ENCODE peak calls at places on chromosomes 7 and 10, in six cellular contexts. J is sciatic nerve, Y is AG10803, Q is EL, F is M059J, M is NCI-H2081. V is an unnamed sample.

GRCh38 chr10:124061030-124061429 is 32.4 kb downstream of the CHST15 start:
- DNase-seq in Y (no peak), F (no peak), Q (no peak), J (no peak), M (no peak), V (no peak)

GRCh38 chr10:23927926-23928325 is 281.0 kb upstream of the KIAA1217 start:
- DNase-seq in F (no peak), J (no peak), Y (no peak), Q (no peak), M (no peak), V (no peak)

GRCh38 chr10:113158183-113158582 is 208.1 kb downstream of the TCF7L2 start:
- DNase-seq in F (no peak), Q (peak), J (no peak), M (no peak), Y (no peak), V (no peak)

GRCh38 chr7:36717596-36717995 is 6.7 kb downstream of the AOAH start:
- DNase-seq in M (no peak), Q (no peak), Y (no peak), F (no peak), J (no peak), V (no peak)

GRCh38 chr10:124600051-124600880 is 138.6 kb downstream of the LHPP start:
- DNase-seq in M (no peak), Y (no peak), F (no peak), Q (no peak), J (no peak), V (no peak)

GRCh38 chr10:36559990-36560389 is 565.4 kb upstream of the ANKRD30A start:
- DNase-seq in Q (no peak), J (no peak), F (no peak), M (no peak), Y (peak), V (no peak)

GRCh38 chr10:33052476-33052875 is 94.4 kb upstream of the ITGB1 start:
- DNase-seq in Y (no peak), M (peak), J (no peak), F (no peak), Q (no peak), V (peak)

GRCh38 chr7:104388222-104388621 is 59.8 kb downstream of the LHFPL3 start:
- DNase-seq in Y (no peak), J (no peak), F (no peak), Q (no peak), M (no peak), V (no peak)

GRCh38 chr7:51123322-51124021 is 193.1 kb downstream of the COBL start:
- DNase-seq in F (peak), M (no peak), Y (peak), J (no peak), Q (peak), V (no peak)

GRCh38 chr10:126104767-126105166 is 208.4 kb downstream of the FANK1 start:
- DNase-seq in F (no peak), Q (no peak), Y (peak), M (no peak), J (no peak), V (no peak)

GRCh38 chr10:36116751-36117150 is 474.7 kb upstream of the FZD8 start:
- DNase-seq in Y (no peak), J (no peak), M (no peak), Q (no peak), F (no peak), V (no peak)

GRCh38 chr7:70259497-70259896 is 661.2 kb downstream of the AUTS2 start:
- DNase-seq in J (no peak), M (no peak), Q (no peak), F (peak), Y (peak), V (no peak)

GRCh38 chr10:128013626-128014025 is 106.7 kb downstream of the PTPRE start:
- DNase-seq in Q (no peak), F (no peak), M (no peak), J (no peak), Y (no peak), V (no peak)

GRCh38 chr10:86953747-86954680 is 3.4 kb downstream of the MMRN2 start:
- DNase-seq in J (peak), F (no peak), M (no peak), Q (no peak), Y (peak), V (no peak)

GRCh38 chr7:25312968-25313367 is 84.7 kb upstream of the NPVF start:
- DNase-seq in M (no peak), F (no peak), Q (no peak), Y (no peak), J (no peak), V (no peak)

GRCh38 chr7:155201325-155202087 is 96.2 kb upstream of the INSIG1 start:
- DNase-seq in Q (no peak), J (no peak), M (no peak), Y (no peak), F (no peak), V (no peak)

GRCh38 chr10:97333601-97334369 is 744 bp downstream of the FRAT2 start:
- DNase-seq in F (peak), J (peak), M (no peak), Q (peak), Y (peak), V (no peak)

GRCh38 chr10:46517541-46517940 is 38.9 kb downstream of the GPRIN2 start:
- DNase-seq in F (no peak), Q (no peak), M (no peak), Y (no peak), J (peak), V (no peak)

GRCh38 chr10:24542314-24543270 is 181.1 kb downstream of the ARHGAP21 start:
- DNase-seq in M (no peak), F (no peak), Y (no peak), Q (no peak), J (no peak), V (no peak)

GRCh38 chr10:35574924-35575352 is 30.2 kb upstream of the GJD4 start:
- DNase-seq in M (no peak), Q (peak), Y (peak), J (peak), F (peak), V (no peak)

GRCh38 chr7:112986256-112987031 is 100.2 kb downstream of the GPR85 start:
- DNase-seq in J (no peak), M (no peak), Y (peak), F (peak), Q (peak), V (no peak)

GRCh38 chr7:47355684-47356083 is 226.2 kb downstream of the TNS3 start:
- DNase-seq in Y (no peak), F (no peak), M (no peak), Q (no peak), J (no peak), V (no peak)

GRCh38 chr7:7884855-7885254 is 83.7 kb upstream of the GLCCI1 start:
- DNase-seq in J (no peak), Q (no peak), F (peak), M (no peak), Y (peak), V (no peak)

GRCh38 chr7:124914298-124914697 is 15.3 kb downstream of the POT1 start:
- DNase-seq in J (no peak), F (no peak), Q (no peak), Y (no peak), M (no peak), V (no peak)

GRCh38 chr10:71765176-71765906 is 8.0 kb downstream of the VSIR start:
- DNase-seq in Q (peak), M (no peak), J (no peak), Y (peak), F (peak), V (no peak)

GRCh38 chr7:112362796-112363195 is 87.5 kb upstream of the IFRD1 start:
- DNase-seq in Y (peak), F (no peak), J (no peak), Q (no peak), M (no peak), V (peak)

GRCh38 chr10:20630092-20630643 is 266.9 kb downstream of the NEBL start:
- DNase-seq in J (no peak), Q (no peak), F (no peak), M (no peak), Y (peak), V (no peak)

GRCh38 chr10:43891241-43891640 is 242.6 kb upstream of the ZNF32 start:
- DNase-seq in J (no peak), F (peak), M (no peak), Y (no peak), Q (no peak), V (no peak)

GRCh38 chr10:110629680-110630191 is 14.4 kb upstream of the RBM20 start:
- DNase-seq in Q (peak), J (no peak), Y (peak), M (peak), F (no peak), V (peak)

GRCh38 chr7:158894825-158895224 is 38.5 kb downstream of the DYNC2I1 start:
- DNase-seq in J (no peak), M (no peak), F (no peak), Y (no peak), Q (no peak), V (no peak)

GRCh38 chr7:35336444-35336843 is 82.5 kb upstream of the TBX20 start:
- DNase-seq in M (no peak), Y (no peak), F (no peak), Q (no peak), J (no peak), V (no peak)

GRCh38 chr7:1639071-1639470 is 31.0 kb upstream of the ELFN1 start:
- DNase-seq in F (no peak), Y (no peak), J (no peak), M (no peak), Q (no peak), V (no peak)

GRCh38 chr10:102398172-102399020 is 2.9 kb downstream of the NFKB2 start:
- DNase-seq in J (no peak), M (no peak), Q (no peak), Y (no peak), F (no peak), V (no peak)

GRCh38 chr10:35451103-35452016 is 115.1 kb downstream of the CCNY start:
- DNase-seq in F (no peak), M (no peak), Y (no peak), Q (no peak), J (no peak), V (no peak)

GRCh38 chr10:125982256-125982948 is 86.0 kb downstream of the FANK1 start:
- DNase-seq in M (peak), Q (peak), F (peak), Y (peak), J (no peak), V (peak)

GRCh38 chr7:150988230-150989226 is 2.3 kb upstream of the NOS3 start:
- DNase-seq in M (peak), F (no peak), J (no peak), Q (peak), Y (no peak), V (peak)

GRCh38 chr10:91932737-91933136 is 9.2 kb downstream of the BTAF1 start:
- DNase-seq in Y (no peak), J (no peak), F (no peak), M (no peak), Q (no peak), V (no peak)

GRCh38 chr10:43202224-43202656 is 64.0 kb downstream of the CSGALNACT2 start:
- DNase-seq in F (no peak), M (no peak), Q (no peak), J (peak), Y (peak), V (no peak)